ENCODE peak calls at places on chromosomes 6 and 20, in nine cellular contexts. S, D, E, T, X, M, L, A and V are unnamed samples. For H4K20me1 and H3K4me1, the result is how much of the 10 kb centered on the place peaks cover.

GRCh38 chr6:24721461-24722215 is 2.7 kb upstream of the C6orf62 start:
- DNase-seq in A (no peak), S (no peak), M (no peak), L (peak), D (no peak), E (no peak), T (no peak), X (no peak), V (peak)

GRCh38 chr20:21257192-21257591 is 45.9 kb upstream of the XRN2 start:
- DNase-seq in T (no peak), D (no peak), A (no peak), M (no peak), L (no peak), S (no peak), X (no peak), E (no peak), V (no peak)

GRCh38 chr20:32495217-32495565 is 89.9 kb downstream of the NOL4L start:
- DNase-seq in D (no peak), A (no peak), M (no peak), E (no peak), T (no peak), S (no peak), X (no peak), L (no peak), V (no peak)

GRCh38 chr6:364609-365540 is 26.7 kb upstream of the IRF4 start:
- DNase-seq in D (no peak), T (no peak), S (no peak), A (no peak), L (no peak), X (no peak), M (no peak), E (no peak), V (no peak)

GRCh38 chr20:46751856-46752255 is 42.4 kb downstream of the SLC2A10 start:
- DNase-seq in X (no peak), E (peak), D (peak), A (no peak), L (peak), M (no peak), T (no peak), S (peak), V (no peak)

GRCh38 chr6:12328701-12329100 is 38.5 kb downstream of the EDN1 start:
- DNase-seq in X (no peak), T (no peak), E (no peak), D (peak), L (peak), A (no peak), M (no peak), S (no peak), V (no peak)

GRCh38 chr6:145077382-145077781 is 657.9 kb downstream of the EPM2A start:
- DNase-seq in S (no peak), L (no peak), T (no peak), A (no peak), X (no peak), D (no peak), M (no peak), E (no peak), V (no peak)

GRCh38 chr6:37265031-37265430 is 7.1 kb upstream of the TMEM217 start:
- DNase-seq in T (no peak), S (no peak), D (no peak), L (no peak), M (no peak), E (no peak), X (no peak), A (no peak), V (no peak)

GRCh38 chr6:161894436-161894835 is 620.6 kb upstream of the AGPAT4 start:
- DNase-seq in A (no peak), T (no peak), E (no peak), M (no peak), S (no peak), X (no peak), D (no peak), L (no peak), V (no peak)

GRCh38 chr6:34152806-34153565 is 7.1 kb upstream of the GRM4 start:
- DNase-seq in X (no peak), M (no peak), E (no peak), S (no peak), T (no peak), L (no peak), D (no peak), A (no peak), V (no peak)

GRCh38 chr20:48649104-48649626 is 178.6 kb downstream of the PREX1 start:
- DNase-seq in S (no peak), T (no peak), E (no peak), M (no peak), D (no peak), X (no peak), A (no peak), L (no peak), V (no peak)

GRCh38 chr20:32112862-32113261 is 3.3 kb downstream of the TM9SF4 start:
- DNase-seq in M (no peak), S (no peak), A (no peak), X (no peak), D (no peak), T (no peak), E (no peak), L (no peak), V (peak)

GRCh38 chr6:108193835-108194234 is 28.0 kb downstream of the NR2E1 start:
- DNase-seq in A (no peak), L (no peak), T (no peak), M (no peak), X (no peak), E (no peak), D (no peak), S (no peak), V (no peak)

GRCh38 chr6:85715797-85716196 is 73.1 kb upstream of the SYNCRIP start:
- DNase-seq in X (no peak), L (no peak), A (no peak), E (no peak), D (no peak), S (no peak), M (no peak), T (no peak), V (no peak)

GRCh38 chr6:141677598-141678211 is 455.0 kb upstream of the GJE1 start:
- DNase-seq in D (peak), L (peak), S (peak), E (peak), X (no peak), M (peak), T (peak), A (peak), V (peak)

GRCh38 chr6:40962241-40962640 is 76.8 kb downstream of the UNC5CL start:
- DNase-seq in L (peak), M (peak), D (peak), E (no peak), A (peak), X (peak), T (peak), S (peak), V (no peak)

GRCh38 chr6:145017516-145017915 is 717.8 kb downstream of the EPM2A start:
- DNase-seq in D (peak), X (no peak), A (no peak), L (peak), E (no peak), S (no peak), M (no peak), T (no peak), V (no peak)

GRCh38 chr6:128632131-128632530 is 111.7 kb upstream of the PTPRK start:
- DNase-seq in E (no peak), X (no peak), D (peak), M (no peak), S (no peak), A (no peak), T (no peak), L (no peak), V (peak)

GRCh38 chr6:145756170-145756662 is 20.9 kb upstream of the EPM2A start:
- DNase-seq in T (no peak), X (peak), S (peak), M (no peak), D (peak), E (no peak), A (peak), L (peak), V (peak)

GRCh38 chr20:62898970-62899632 is 27.2 kb downstream of the DIDO1 start:
- DNase-seq in D (no peak), E (no peak), L (no peak), X (no peak), T (no peak), M (peak), A (no peak), S (no peak), V (no peak)

GRCh38 chr6:71375676-71376075 is 87.1 kb downstream of the OGFRL1 start:
- DNase-seq in A (no peak), M (no peak), T (no peak), D (peak), S (no peak), E (no peak), X (no peak), L (peak), V (no peak)

GRCh38 chr20:36040571-36040970 is 72.2 kb downstream of the CNBD2 start:
- DNase-seq in D (no peak), X (no peak), A (no peak), E (no peak), T (no peak), S (no peak), M (no peak), L (no peak), V (no peak)

GRCh38 chr6:168318579-168319278 is 848 bp downstream of the DACT2 start:
- DNase-seq in D (no peak), L (no peak), E (no peak), S (no peak), T (no peak), A (no peak), M (no peak), X (no peak), V (no peak)

GRCh38 chr20:43904195-43904594 is 10.5 kb upstream of the TOX2 start:
- DNase-seq in X (no peak), D (no peak), M (no peak), E (peak), A (no peak), L (no peak), S (no peak), T (no peak), V (peak)

GRCh38 chr6:163309491-163310026 is 105.0 kb upstream of the QKI start:
- DNase-seq in T (no peak), A (peak), S (peak), E (no peak), M (no peak), D (peak), X (no peak), L (peak), V (no peak)

GRCh38 chr6:7086488-7086887 is 21.3 kb upstream of the RREB1 start:
- DNase-seq in T (no peak), M (peak), S (peak), X (peak), D (no peak), A (peak), E (no peak), L (peak), V (no peak)

GRCh38 chr20:36720510-36720909 is 25.4 kb downstream of the NDRG3 start:
- DNase-seq in X (no peak), T (no peak), E (no peak), S (no peak), M (no peak), A (no peak), L (peak), D (no peak), V (no peak)

GRCh38 chr6:162099685-162100084 is 627.9 kb downstream of the PRKN start:
- DNase-seq in D (peak), A (no peak), S (peak), L (peak), T (peak), M (no peak), E (no peak), X (no peak), V (peak)

GRCh38 chr6:103908898-103909297 is 950.8 kb downstream of the HACE1 start:
- DNase-seq in M (no peak), X (no peak), E (peak), S (no peak), T (no peak), A (no peak), D (no peak), L (no peak), V (no peak)

GRCh38 chr20:46683620-46683938 is 5.7 kb downstream of the TP53RK start:
- DNase-seq in S (no peak), X (no peak), E (no peak), A (no peak), T (no peak), M (no peak), D (no peak), L (no peak), V (no peak)

GRCh38 chr6:31365864-31366263 is 8.9 kb upstream of the HLA-B start:
- DNase-seq in M (no peak), L (no peak), E (no peak), S (no peak), A (no peak), X (no peak), D (no peak), T (no peak), V (no peak)
- H2AFZ ChIP-seq in M (no peak), L (no peak), E (no peak), S (no peak), A (no peak), X (no peak), D (no peak), T (no peak), V (no peak)

GRCh38 chr6:52686878-52687699 is 16.2 kb downstream of the TMEM14A start:
- DNase-seq in L (no peak), A (no peak), X (no peak), T (no peak), D (no peak), M (no peak), E (no peak), S (no peak), V (no peak)

GRCh38 chr6:52681416-52681815 is 10.5 kb downstream of the TMEM14A start:
- DNase-seq in M (no peak), X (no peak), A (no peak), S (no peak), T (no peak), L (no peak), D (no peak), E (no peak), V (no peak)
- H4K20me1 ChIP-seq in M (under half), X (under half), A (under half), S (under half), T (under half), L (under half), D (under half), E (under half), V (under half)

GRCh38 chr6:167093406-167093921 is 29.4 kb upstream of the CCR6 start:
- DNase-seq in A (no peak), D (no peak), S (no peak), X (no peak), T (no peak), M (no peak), L (no peak), E (no peak), V (no peak)
- H3K4me1 ChIP-seq in A (under half), D (under half), S (under half), X (under half), T (under half), M (under half), L (under half), E (under half), V (under half)

GRCh38 chr6:22827760-22828159 is 258.4 kb downstream of the HDGFL1 start:
- DNase-seq in T (no peak), E (no peak), A (no peak), M (no peak), X (no peak), L (peak), S (no peak), D (no peak), V (peak)
- H2AFZ ChIP-seq in T (no peak), E (no peak), A (peak), M (no peak), X (no peak), L (peak), S (no peak), D (no peak), V (no peak)

DNA sequence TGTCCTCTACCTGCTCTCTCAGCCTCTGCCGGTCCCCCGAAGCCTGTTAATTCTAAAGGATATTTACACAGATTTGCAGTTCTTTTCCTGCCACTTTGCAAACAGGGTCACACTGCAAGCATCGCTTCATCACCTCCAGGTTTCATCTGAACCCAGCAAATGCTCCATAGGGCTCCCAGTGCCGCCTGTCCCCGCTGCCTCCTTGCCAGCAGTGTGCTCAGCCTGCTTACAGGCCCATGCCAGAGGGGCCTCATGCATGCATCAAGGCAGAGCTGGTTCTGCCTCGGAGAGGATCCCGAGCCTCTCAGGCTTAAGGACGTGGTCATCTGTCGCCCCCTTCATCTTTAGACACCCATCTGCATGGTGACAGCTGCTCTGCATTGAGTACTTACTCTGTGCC is 10.5 kb downstream of the SIRPA start:
- DNase-seq in X (no peak), E (no peak), S (no peak), T (no peak), M (no peak), L (no peak), D (no peak), A (no peak), V (no peak)
- H4K20me1 ChIP-seq in X (under half), E (under half), S (under half), T (under half), M (under half), L (under half), D (under half), A (under half), V (under half)

GRCh38 chr6:15404700-15404980 is 158.8 kb downstream of the JARID2 start:
- DNase-seq in D (no peak), S (no peak), E (no peak), T (no peak), L (no peak), M (no peak), X (no peak), A (no peak), V (no peak)
- H3K4me1 ChIP-seq in D (under half), S (under half), E (half or more), T (under half), L (under half), M (under half), X (under half), A (under half), V (half or more)

GRCh38 chr20:50012282-50013263 is 29.8 kb downstream of the SNAI1 start:
- DNase-seq in T (no peak), E (peak), D (no peak), M (peak), X (no peak), A (no peak), L (no peak), S (no peak), V (peak)
- H2AFZ ChIP-seq in T (no peak), E (peak), D (no peak), M (peak), X (no peak), A (no peak), L (no peak), S (no peak), V (no peak)